ENCODE peak calls at places on chromosomes 2 and 18, in five cellular contexts. Y, V, K, I and F are unnamed samples.

GRCh38 chr18:13369353-13369752 is 150.8 kb downstream of the LDLRAD4 start:
- DNase-seq in I (no peak), Y (no peak), K (no peak), V (no peak), F (no peak)

GRCh38 chr2:229920011-229920781 is 1.6 kb downstream of the TRIP12 start:
- DNase-seq in Y (no peak), K (no peak), V (no peak), I (peak), F (no peak)

GRCh38 chr2:20050104-20050711 is 1.2 kb downstream of the LAPTM4A start:
- DNase-seq in K (no peak), I (peak), Y (no peak), V (peak), F (no peak)

GRCh38 chr2:142858991-142859390 is 18.5 kb upstream of the KYNU start:
- DNase-seq in I (no peak), Y (no peak), V (no peak), K (no peak), F (no peak)

GRCh38 chr2:189880429-189880828 is 96.2 kb downstream of the PMS1 start:
- DNase-seq in I (peak), V (no peak), Y (no peak), K (no peak), F (no peak)

GRCh38 chr2:69634197-69634821 is 9.2 kb downstream of the AAK1 start:
- DNase-seq in Y (no peak), K (no peak), V (no peak), I (peak), F (no peak)

GRCh38 chr18:136433-136832 is 21.9 kb upstream of the USP14 start:
- DNase-seq in K (no peak), Y (no peak), I (peak), V (no peak), F (no peak)

GRCh38 chr2:144432921-144433320 is 87.0 kb downstream of the ZEB2 start:
- DNase-seq in V (no peak), K (no peak), Y (no peak), I (no peak), F (no peak)

GRCh38 chr2:18651842-18652774 is 62.7 kb upstream of the NT5C1B start:
- DNase-seq in K (no peak), Y (no peak), V (no peak), I (no peak), F (no peak)

GRCh38 chr18:75214766-75215515 is 4.3 kb downstream of the TSHZ1 start:
- DNase-seq in I (no peak), K (no peak), V (no peak), Y (no peak), F (no peak)

GRCh38 chr18:46754661-46755292 is 2.1 kb downstream of the ST8SIA5 start:
- DNase-seq in K (no peak), V (no peak), I (peak), Y (no peak), F (peak)

GRCh38 chr2:26430826-26431225 is 29.1 kb downstream of the DRC1 start:
- DNase-seq in I (no peak), Y (no peak), V (no peak), K (no peak), F (no peak)

GRCh38 chr2:47088371-47089082 is 66.6 kb downstream of the STPG4 start:
- DNase-seq in Y (no peak), K (no peak), V (no peak), I (peak), F (no peak)

GRCh38 chr2:120108749-120109148 is 95.9 kb downstream of the EPB41L5 start:
- DNase-seq in Y (no peak), V (no peak), K (no peak), I (no peak), F (no peak)

GRCh38 chr2:12175323-12175722 is 428.9 kb downstream of the LPIN1 start:
- DNase-seq in Y (no peak), V (no peak), K (no peak), I (no peak), F (no peak)

GRCh38 chr18:9615973-9616559 is 1.7 kb upstream of the PPP4R1 start:
- DNase-seq in V (no peak), I (peak), Y (no peak), K (no peak), F (no peak)

GRCh38 chr2:65364054-65364651 is 68.2 kb downstream of the SPRED2 start:
- DNase-seq in K (no peak), V (no peak), I (peak), Y (no peak), F (no peak)

GRCh38 chr2:221610249-221610648 is 38.1 kb upstream of the EPHA4 start:
- DNase-seq in V (no peak), Y (no peak), I (no peak), K (no peak), F (no peak)

GRCh38 chr2:212157011-212157410 is 381.6 kb downstream of the ERBB4 start:
- DNase-seq in K (no peak), Y (no peak), V (no peak), I (no peak), F (no peak)

GRCh38 chr2:33033524-33034150 is 86.9 kb downstream of the LTBP1 start:
- DNase-seq in K (no peak), I (peak), Y (peak), V (no peak), F (no peak)

GRCh38 chr18:65409266-65409665 is 341.5 kb upstream of the CDH7 start:
- DNase-seq in I (no peak), K (no peak), Y (no peak), V (no peak), F (no peak)

GRCh38 chr2:95077521-95077807 is 44.1 kb downstream of the MRPS5 start:
- DNase-seq in K (no peak), V (no peak), Y (no peak), I (peak), F (no peak)

GRCh38 chr2:8481463-8482009 is 200.3 kb upstream of the ID2 start:
- DNase-seq in I (no peak), V (peak), Y (no peak), K (no peak), F (no peak)

GRCh38 chr18:923144-923543 is 18.5 kb downstream of the ADCYAP1 start:
- DNase-seq in V (no peak), Y (no peak), K (no peak), I (no peak), F (no peak)

GRCh38 chr2:172239944-172240590 is 137.4 kb upstream of the DLX2 start:
- DNase-seq in K (no peak), I (peak), Y (no peak), V (no peak), F (no peak)
- TF ChIP-seq ATF3 in K (no peak), I (no peak), Y (no peak), V (no peak), F (no peak)

GRCh38 chr2:61707984-61708852 is 145.6 kb downstream of the FAM161A start:
- DNase-seq in V (peak), I (peak), Y (no peak), K (no peak), F (no peak)
- TF ChIP-seq ATF3 in V (no peak), I (peak), Y (no peak), K (no peak), F (no peak)

GRCh38 chr18:31099490-31100230 is 2.6 kb downstream of the DSC2 start:
- DNase-seq in V (no peak), K (no peak), I (peak), Y (no peak), F (no peak)

GRCh38 chr18:31101148-31102019 is 837 bp downstream of the DSC2 start:
- DNase-seq in I (peak), Y (no peak), V (no peak), K (no peak), F (peak)

GRCh38 chr18:31100598-31101147 is 1.5 kb downstream of the DSC2 start:
- DNase-seq in K (no peak), Y (no peak), V (no peak), I (peak), F (peak)

GRCh38 chr18:31098878-31099277 is 3.3 kb downstream of the DSC2 start:
- DNase-seq in I (no peak), V (no peak), Y (no peak), K (no peak), F (no peak)

DNA sequence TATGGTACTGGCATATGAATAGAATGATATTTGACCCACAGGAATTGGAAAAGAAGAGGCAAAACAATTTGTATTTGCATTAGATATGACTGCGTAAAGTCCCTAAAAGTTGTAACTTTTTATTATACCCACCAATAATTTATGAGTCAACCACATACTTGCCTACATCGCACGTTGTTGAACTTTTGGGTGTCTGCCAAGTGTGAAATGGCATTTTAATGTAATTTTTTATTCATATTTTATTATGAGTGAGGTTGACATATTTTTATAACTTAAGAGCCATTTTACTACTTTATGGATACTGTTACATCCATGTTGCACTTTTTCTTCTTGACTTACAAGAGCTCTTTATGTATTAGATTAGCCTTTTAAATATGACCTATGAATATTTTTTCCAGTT is 4.6 kb downstream of the DSC2 start:
- DNase-seq in I (no peak), V (no peak), K (no peak), Y (no peak), F (no peak)
- TF ChIP-seq ATF3 in I (no peak), V (no peak), K (no peak), Y (no peak), F (no peak)

DNA sequence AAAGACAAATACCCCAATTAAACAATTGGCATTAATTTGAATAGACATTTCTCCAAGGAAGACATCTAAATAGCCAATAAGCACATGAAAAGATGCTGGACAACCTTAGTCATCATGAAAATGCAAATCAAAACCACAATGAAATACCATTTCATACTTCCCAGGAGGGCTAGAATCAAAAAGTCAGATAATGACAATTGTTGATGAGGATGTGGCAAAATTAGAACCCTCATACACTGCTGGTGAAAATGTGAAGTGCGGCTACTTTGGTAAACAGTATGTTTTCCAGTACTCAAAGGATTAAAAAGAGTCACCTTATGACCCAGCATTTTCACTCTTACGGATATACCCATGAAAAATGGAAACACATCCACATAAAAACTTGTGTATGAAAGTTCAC is 91.6 kb downstream of the FIGN start:
- DNase-seq in K (no peak), V (no peak), Y (no peak), I (no peak), F (no peak)
- TF ChIP-seq ATF3 in K (no peak), V (no peak), Y (no peak), I (no peak), F (no peak)

DNA sequence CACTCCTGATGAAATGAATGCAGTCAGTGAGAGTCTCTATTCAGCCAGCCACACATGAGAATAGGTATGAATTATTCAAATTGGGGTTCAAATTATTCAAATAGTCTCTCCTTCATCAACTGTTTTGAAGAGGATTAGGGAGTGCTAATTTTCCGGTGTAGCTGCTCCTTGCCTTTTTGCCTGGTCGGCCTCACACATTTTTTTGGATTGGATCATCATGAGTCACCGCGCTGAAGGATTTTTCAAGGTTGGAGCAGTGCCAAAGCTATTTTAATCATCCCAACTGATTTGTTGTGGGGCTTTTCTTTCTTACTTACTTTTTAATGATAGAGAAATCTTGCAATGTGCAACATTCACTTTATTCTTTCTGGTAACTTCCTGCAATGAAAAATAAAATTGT is 2.4 kb upstream of the DTNA start:
- DNase-seq in I (no peak), K (no peak), V (no peak), Y (peak), F (no peak)
- TF ChIP-seq ATF3 in I (no peak), K (no peak), V (no peak), Y (peak), F (no peak)

GRCh38 chr2:126704434-126705165 is 48.6 kb downstream of the GYPC start:
- DNase-seq in I (no peak), K (no peak), Y (no peak), V (no peak), F (no peak)
- TF ChIP-seq ATF3 in I (no peak), K (no peak), Y (no peak), V (no peak), F (no peak)

GRCh38 chr2:216300921-216301320 is 71.4 kb downstream of the MARCHF4 start:
- DNase-seq in Y (no peak), V (no peak), K (no peak), I (no peak), F (no peak)

GRCh38 chr2:216299130-216299529 is 73.2 kb downstream of the MARCHF4 start:
- DNase-seq in Y (no peak), V (no peak), K (no peak), I (no peak), F (no peak)

GRCh38 chr2:216299588-216299987 is 72.7 kb downstream of the MARCHF4 start:
- DNase-seq in I (peak), K (no peak), Y (no peak), V (no peak), F (no peak)

GRCh38 chr2:216302981-216303676 is 69.2 kb downstream of the MARCHF4 start:
- DNase-seq in V (no peak), I (no peak), K (no peak), Y (no peak), F (no peak)

GRCh38 chr2:216298719-216299118 is 73.6 kb downstream of the MARCHF4 start:
- DNase-seq in K (no peak), V (no peak), I (no peak), Y (no peak), F (no peak)
- TF ChIP-seq ATF3 in K (no peak), V (no peak), I (no peak), Y (no peak), F (no peak)